ENCODE peak calls at places on chromosomes 12 and 14, in five cellular contexts. One of them, this sample, is unnamed.

GRCh38 chr14:99422220-99423010 is 58.2 kb downstream of the SETD3 start:
- DNase-seq in osteoblast: no peak
- DNase-seq in A549: no peak
- DNase-seq in suprapubic skin: no peak
- DNase-seq in ascending aorta: no peak
- DNase-seq in this sample: no peak

GRCh38 chr14:77707355-77707723 is 484 bp downstream of the ALKBH1 start:
- DNase-seq in osteoblast: peak
- DNase-seq in A549: peak
- DNase-seq in suprapubic skin: no peak
- DNase-seq in ascending aorta: no peak
- DNase-seq in this sample: peak

GRCh38 chr14:88168498-88169165 is 154.4 kb downstream of the KCNK10 start:
- DNase-seq in osteoblast: peak
- DNase-seq in A549: peak
- DNase-seq in suprapubic skin: no peak
- DNase-seq in ascending aorta: no peak
- DNase-seq in this sample: peak

GRCh38 chr14:57087841-57088240 is 180.9 kb downstream of the EXOC5 start:
- DNase-seq in osteoblast: no peak
- DNase-seq in A549: no peak
- DNase-seq in suprapubic skin: no peak
- DNase-seq in ascending aorta: no peak
- DNase-seq in this sample: no peak

GRCh38 chr12:32444895-32445294 is 45.5 kb downstream of the FGD4 start:
- DNase-seq in osteoblast: no peak
- DNase-seq in A549: peak
- DNase-seq in suprapubic skin: no peak
- DNase-seq in ascending aorta: no peak
- DNase-seq in this sample: peak

GRCh38 chr14:103848720-103849077 is 1.3 kb upstream of the PPP1R13B start:
- DNase-seq in osteoblast: no peak
- DNase-seq in A549: no peak
- DNase-seq in suprapubic skin: peak
- DNase-seq in ascending aorta: no peak
- DNase-seq in this sample: no peak

GRCh38 chr12:92955997-92956663 is 27.0 kb upstream of the EEA1 start:
- DNase-seq in osteoblast: no peak
- DNase-seq in A549: no peak
- DNase-seq in suprapubic skin: no peak
- DNase-seq in ascending aorta: no peak
- DNase-seq in this sample: peak

GRCh38 chr14:54807428-54807827 is 95.2 kb downstream of the GCH1 start:
- DNase-seq in osteoblast: no peak
- DNase-seq in A549: no peak
- DNase-seq in suprapubic skin: no peak
- DNase-seq in ascending aorta: no peak
- DNase-seq in this sample: peak

GRCh38 chr12:77133566-77133965 is 68.2 kb upstream of the E2F7 start:
- DNase-seq in osteoblast: no peak
- DNase-seq in A549: peak
- DNase-seq in suprapubic skin: no peak
- DNase-seq in ascending aorta: no peak
- DNase-seq in this sample: peak

GRCh38 chr14:87811246-87811645 is 181.7 kb downstream of the GALC start:
- DNase-seq in osteoblast: no peak
- DNase-seq in A549: no peak
- DNase-seq in suprapubic skin: no peak
- DNase-seq in ascending aorta: no peak
- DNase-seq in this sample: no peak

GRCh38 chr14:73937012-73937411 is 12.9 kb downstream of the FAM161B start:
- DNase-seq in osteoblast: no peak
- DNase-seq in A549: no peak
- DNase-seq in suprapubic skin: no peak
- DNase-seq in ascending aorta: no peak
- DNase-seq in this sample: no peak

DNA sequence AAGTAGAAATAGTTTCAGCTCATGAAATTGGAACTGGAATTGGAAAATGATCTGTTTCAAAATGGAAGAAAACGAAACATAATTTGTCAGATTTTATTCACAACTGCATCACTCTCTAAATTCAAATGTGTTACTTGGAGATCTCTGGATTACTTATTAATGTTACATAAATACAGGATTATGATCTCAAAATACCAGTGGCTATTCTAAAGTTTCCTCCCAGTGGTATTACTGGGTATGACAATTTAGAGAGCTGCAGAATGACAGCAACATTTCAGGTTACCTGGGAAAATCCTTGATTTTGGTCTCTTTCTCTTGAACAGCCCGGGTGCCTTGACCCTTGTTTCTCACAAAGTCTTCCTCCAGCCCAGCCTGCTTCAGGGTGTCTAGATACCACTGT is 14.2 kb downstream of the FAM161B start:
- DNase-seq in osteoblast: peak
- DNase-seq in A549: peak
- DNase-seq in suprapubic skin: no peak
- DNase-seq in ascending aorta: no peak
- DNase-seq in this sample: peak
- TF ChIP-seq CTCF in osteoblast: peak
- TF ChIP-seq CTCF in A549: no peak
- TF ChIP-seq CTCF in suprapubic skin: peak
- TF ChIP-seq CTCF in ascending aorta: no peak
- TF ChIP-seq CTCF in this sample: peak

GRCh38 chr12:131833288-131833895 is 5.2 kb downstream of the MMP17 start:
- DNase-seq in osteoblast: no peak
- DNase-seq in A549: no peak
- DNase-seq in suprapubic skin: peak
- DNase-seq in ascending aorta: no peak
- DNase-seq in this sample: no peak

GRCh38 chr12:131831021-131831571 is 2.9 kb downstream of the MMP17 start:
- DNase-seq in osteoblast: peak
- DNase-seq in A549: peak
- DNase-seq in suprapubic skin: peak
- DNase-seq in ascending aorta: no peak
- DNase-seq in this sample: peak

GRCh38 chr12:131831635-131832041 is 3.4 kb downstream of the MMP17 start:
- DNase-seq in osteoblast: peak
- DNase-seq in A549: peak
- DNase-seq in suprapubic skin: peak
- DNase-seq in ascending aorta: no peak
- DNase-seq in this sample: peak

GRCh38 chr12:131833896-131834641 is 5.9 kb downstream of the MMP17 start:
- DNase-seq in osteoblast: peak
- DNase-seq in A549: peak
- DNase-seq in suprapubic skin: peak
- DNase-seq in ascending aorta: no peak
- DNase-seq in this sample: peak

DNA sequence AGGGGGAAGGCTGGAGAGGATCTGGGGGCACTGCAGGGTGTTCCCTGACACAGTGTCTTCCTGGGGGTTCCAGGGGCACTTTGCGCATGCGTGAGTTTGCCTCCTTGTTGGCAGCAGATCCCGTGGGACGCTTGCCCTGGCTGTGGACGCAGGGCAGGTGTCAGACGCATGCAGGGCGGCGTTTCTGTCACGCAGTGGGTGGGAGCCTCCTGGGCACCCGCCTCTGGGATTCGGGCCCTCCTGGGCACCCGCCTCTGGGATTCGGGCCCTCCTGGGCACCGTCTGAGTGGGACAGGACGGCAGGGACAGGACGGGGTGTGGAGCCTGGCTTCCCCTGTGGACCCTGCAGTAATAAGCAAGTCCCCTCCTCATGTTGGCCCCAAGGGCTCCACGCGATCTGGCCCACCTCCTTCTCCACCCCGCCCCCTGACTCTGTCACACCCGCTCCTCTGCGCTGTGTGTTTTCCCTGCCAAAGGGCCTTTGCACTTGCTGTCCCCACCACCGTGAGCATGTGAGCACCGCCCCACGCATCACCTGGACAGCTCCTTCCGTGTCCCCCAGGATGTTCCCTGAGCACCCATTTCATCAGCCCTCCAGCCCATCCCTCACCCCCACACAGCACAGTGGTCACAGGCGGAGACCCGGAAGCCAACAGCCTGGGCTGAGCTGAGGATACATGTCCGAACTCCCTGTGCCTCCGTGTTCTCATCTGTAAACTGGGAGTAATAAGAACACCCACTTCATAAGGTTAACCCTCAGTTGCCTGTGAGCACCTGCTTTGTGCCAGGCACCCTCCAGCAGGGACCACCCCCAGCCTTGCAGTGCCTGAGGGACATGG is 4.4 kb downstream of the MMP17 start:
- DNase-seq in osteoblast: peak
- DNase-seq in A549: peak
- DNase-seq in suprapubic skin: peak
- DNase-seq in ascending aorta: no peak
- DNase-seq in this sample: peak
- H3K4me3 ChIP-seq in osteoblast: peak
- H3K4me3 ChIP-seq in A549: peak
- H3K4me3 ChIP-seq in suprapubic skin: peak
- H3K4me3 ChIP-seq in ascending aorta: no peak
- H3K4me3 ChIP-seq in this sample: peak

DNA sequence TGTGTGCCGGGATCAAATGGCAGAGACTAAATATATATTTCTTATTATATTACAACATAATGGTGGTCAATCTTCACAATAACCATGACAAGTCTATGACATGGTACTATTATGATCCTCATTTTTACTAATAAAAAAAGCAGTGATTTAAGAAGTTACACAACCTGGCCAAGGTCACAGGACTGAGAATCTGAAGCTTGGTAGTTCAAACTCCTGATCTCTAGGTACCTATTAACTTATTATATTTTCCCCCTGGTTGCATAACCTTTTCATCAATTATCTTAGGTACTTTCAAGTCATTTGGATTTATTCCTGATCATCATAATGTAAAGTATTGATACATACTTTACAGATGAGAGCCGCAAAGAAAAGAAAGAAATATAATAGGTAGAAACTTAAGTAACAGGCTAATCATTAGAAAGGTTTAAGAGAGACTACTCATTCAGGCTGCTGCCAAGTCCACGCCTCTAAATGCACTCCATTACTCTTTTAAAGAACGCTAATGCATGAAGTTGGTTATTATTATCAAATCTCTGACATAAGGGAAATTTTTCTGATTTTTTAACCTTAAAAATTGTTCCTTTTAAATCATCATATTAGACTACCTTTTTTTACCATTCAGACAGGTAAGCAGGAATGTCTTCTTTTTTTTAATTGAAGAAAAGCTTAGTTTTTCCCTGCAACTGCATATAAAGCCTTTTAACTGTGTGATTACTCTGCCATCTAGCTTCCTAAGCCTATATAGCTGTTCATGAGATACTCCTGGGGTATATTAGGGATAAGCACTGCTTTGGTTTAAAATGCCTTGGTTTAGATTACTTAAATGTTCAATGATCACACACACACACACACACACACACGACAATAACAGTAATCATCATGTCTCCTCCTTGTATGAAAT is 35.6 kb downstream of the RPS29 start:
- DNase-seq in osteoblast: peak
- DNase-seq in A549: peak
- DNase-seq in suprapubic skin: no peak
- DNase-seq in ascending aorta: no peak
- DNase-seq in this sample: peak
- TF ChIP-seq CTCF in osteoblast: peak
- TF ChIP-seq CTCF in A549: peak
- TF ChIP-seq CTCF in suprapubic skin: no peak
- TF ChIP-seq CTCF in ascending aorta: no peak
- TF ChIP-seq CTCF in this sample: peak

GRCh38 chr14:22533057-22533704 is 55.8 kb downstream of the DAD1 start:
- DNase-seq in osteoblast: no peak
- DNase-seq in A549: no peak
- DNase-seq in suprapubic skin: no peak
- DNase-seq in ascending aorta: no peak
- DNase-seq in this sample: no peak
- H3K4me3 ChIP-seq in osteoblast: no peak
- H3K4me3 ChIP-seq in A549: no peak
- H3K4me3 ChIP-seq in suprapubic skin: no peak
- H3K4me3 ChIP-seq in ascending aorta: no peak
- H3K4me3 ChIP-seq in this sample: no peak

GRCh38 chr12:15584366-15585041 is 204.7 kb downstream of the EPS8 start:
- DNase-seq in osteoblast: no peak
- DNase-seq in A549: peak
- DNase-seq in suprapubic skin: no peak
- DNase-seq in ascending aorta: no peak
- DNase-seq in this sample: peak
- TF ChIP-seq CTCF in osteoblast: peak
- TF ChIP-seq CTCF in A549: peak
- TF ChIP-seq CTCF in suprapubic skin: peak
- TF ChIP-seq CTCF in ascending aorta: peak
- TF ChIP-seq CTCF in this sample: peak

GRCh38 chr12:130920119-130920703 is 33.5 kb upstream of the ADGRD1 start:
- DNase-seq in osteoblast: no peak
- DNase-seq in A549: no peak
- DNase-seq in suprapubic skin: no peak
- DNase-seq in ascending aorta: no peak
- DNase-seq in this sample: no peak
- H3K4me3 ChIP-seq in osteoblast: no peak
- H3K4me3 ChIP-seq in A549: no peak
- H3K4me3 ChIP-seq in suprapubic skin: no peak
- H3K4me3 ChIP-seq in ascending aorta: no peak
- H3K4me3 ChIP-seq in this sample: no peak